ENCODE peak calls at places on chromosome 14, in seven cellular contexts. Q, E, X, K, T, F and V are unnamed samples. For H3K9me3, the result is how much of the 10 kb centered on the place peaks cover.

GRCh38 chr14:78835052-78835451 is 664.9 kb downstream of the NRXN3 start:
- DNase-seq in Q (no peak), E (no peak), X (no peak), K (no peak), T (no peak), F (no peak), V (no peak)

GRCh38 chr14:61376314-61376713 is 54.9 kb downstream of the PRKCH start:
- DNase-seq in Q (no peak), E (no peak), X (no peak), K (no peak), T (no peak), F (no peak), V (no peak)

GRCh38 chr14:97713023-97713422 is 915.8 kb downstream of the VRK1 start:
- DNase-seq in Q (no peak), E (no peak), X (peak), K (no peak), T (no peak), F (no peak), V (no peak)

GRCh38 chr14:51342226-51342625 is 102.2 kb downstream of the TMX1 start:
- DNase-seq in Q (no peak), E (no peak), X (no peak), K (no peak), T (no peak), F (no peak), V (no peak)

GRCh38 chr14:99790978-99791376 is 2.2 kb upstream of the EML1 start:
- DNase-seq in Q (peak), E (no peak), X (no peak), K (no peak), T (no peak), F (peak), V (no peak)

GRCh38 chr14:94631536-94632304 is 19.5 kb downstream of the SERPINA3 start:
- DNase-seq in Q (no peak), E (no peak), X (no peak), K (no peak), T (no peak), F (peak), V (no peak)

GRCh38 chr14:79997509-79998210 is 213.6 kb downstream of the DIO2 start:
- DNase-seq in Q (no peak), E (no peak), X (no peak), K (no peak), T (no peak), F (no peak), V (no peak)

GRCh38 chr14:87615822-87616679 is 376.9 kb downstream of the GALC start:
- DNase-seq in Q (peak), E (peak), X (peak), K (no peak), T (peak), F (no peak), V (no peak)

GRCh38 chr14:100140452-100141132 is 18.9 kb downstream of the DEGS2 start:
- DNase-seq in Q (no peak), E (no peak), X (no peak), K (no peak), T (peak), F (no peak), V (no peak)

GRCh38 chr14:106488293-106488692 is 961.9 kb downstream of the TMEM121 start:
- DNase-seq in Q (no peak), E (no peak), X (no peak), K (no peak), T (no peak), F (no peak), V (no peak)

GRCh38 chr14:106518054-106518943 is 991.9 kb downstream of the TMEM121 start:
- DNase-seq in Q (peak), E (no peak), X (no peak), K (no peak), T (peak), F (no peak), V (peak)

GRCh38 chr14:100400115-100400514 is 77.0 kb downstream of the SLC25A47 start:
- DNase-seq in Q (peak), E (no peak), X (no peak), K (no peak), T (no peak), F (no peak), V (no peak)

GRCh38 chr14:31092160-31092708 is 66.1 kb upstream of the STRN3 start:
- DNase-seq in Q (no peak), E (no peak), X (no peak), K (no peak), T (no peak), F (no peak), V (no peak)

GRCh38 chr14:89303452-89304435 is 113.3 kb downstream of the FOXN3 start:
- DNase-seq in Q (no peak), E (peak), X (no peak), K (peak), T (no peak), F (no peak), V (no peak)

GRCh38 chr14:68790656-68791077 is 2.2 kb downstream of the ZFP36L1 start:
- DNase-seq in Q (no peak), E (no peak), X (no peak), K (peak), T (no peak), F (no peak), V (peak)

GRCh38 chr14:55536208-55536708 is 43.7 kb upstream of the KTN1 start:
- DNase-seq in Q (no peak), E (no peak), X (no peak), K (no peak), T (no peak), F (no peak), V (no peak)

GRCh38 chr14:41295734-41296133 is 310.9 kb upstream of the LRFN5 start:
- DNase-seq in Q (no peak), E (no peak), X (no peak), K (no peak), T (no peak), F (no peak), V (no peak)

GRCh38 chr14:41302776-41303175 is 303.9 kb upstream of the LRFN5 start:
- DNase-seq in Q (no peak), E (no peak), X (no peak), K (no peak), T (no peak), F (no peak), V (no peak)

GRCh38 chr14:41299924-41300323 is 306.8 kb upstream of the LRFN5 start:
- DNase-seq in Q (no peak), E (no peak), X (no peak), K (no peak), T (no peak), F (no peak), V (no peak)

GRCh38 chr14:41303506-41303905 is 303.2 kb upstream of the LRFN5 start:
- DNase-seq in Q (no peak), E (no peak), X (no peak), K (no peak), T (no peak), F (no peak), V (no peak)

GRCh38 chr14:41297961-41298690 is 308.6 kb upstream of the LRFN5 start:
- DNase-seq in Q (no peak), E (no peak), X (no peak), K (no peak), T (no peak), F (no peak), V (no peak)
- H3K9me3 ChIP-seq in Q (under half), E (under half), X (under half), K (under half), T (under half), F (under half), V (under half)

DNA sequence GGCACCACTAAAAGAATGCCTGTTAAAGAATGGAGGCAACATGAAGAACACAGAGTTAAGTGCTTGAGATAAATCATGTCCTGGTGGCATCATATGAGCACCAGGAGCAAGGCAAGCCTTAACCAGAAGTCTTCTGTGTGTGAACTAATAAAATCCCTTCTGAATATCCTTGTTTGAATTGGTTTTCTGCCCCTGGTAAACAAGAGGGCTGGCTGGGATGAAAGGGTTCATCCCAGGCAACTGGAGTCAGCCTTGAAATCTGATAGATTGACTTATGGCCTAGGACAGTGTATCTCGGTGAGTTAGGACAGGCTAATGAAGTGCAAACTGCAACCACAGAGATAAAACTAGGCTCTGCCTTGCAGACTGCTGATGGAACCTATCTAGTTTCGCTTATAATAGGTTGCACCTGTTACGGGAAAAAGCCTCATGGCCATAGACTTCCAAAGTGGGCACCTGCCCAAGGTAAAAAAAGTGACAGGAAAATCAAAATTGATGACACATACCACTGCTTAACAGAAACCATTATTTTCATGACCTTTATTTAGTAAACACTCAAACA is 451.9 kb upstream of the NOVA1 start:
- DNase-seq in Q (no peak), E (no peak), X (no peak), K (no peak), T (no peak), F (no peak), V (no peak)
- H3K9me3 ChIP-seq in Q (under half), E (under half), X (under half), K (under half), T (under half), F (under half), V (under half)

GRCh38 chr14:20195911-20196310 is 5.2 kb downstream of the OR11G2 start:
- DNase-seq in Q (no peak), E (no peak), X (no peak), K (no peak), T (no peak), F (no peak), V (no peak)
- H3K9me3 ChIP-seq in Q (under half), E (under half), X (under half), K (under half), T (under half), F (under half), V (under half)

DNA sequence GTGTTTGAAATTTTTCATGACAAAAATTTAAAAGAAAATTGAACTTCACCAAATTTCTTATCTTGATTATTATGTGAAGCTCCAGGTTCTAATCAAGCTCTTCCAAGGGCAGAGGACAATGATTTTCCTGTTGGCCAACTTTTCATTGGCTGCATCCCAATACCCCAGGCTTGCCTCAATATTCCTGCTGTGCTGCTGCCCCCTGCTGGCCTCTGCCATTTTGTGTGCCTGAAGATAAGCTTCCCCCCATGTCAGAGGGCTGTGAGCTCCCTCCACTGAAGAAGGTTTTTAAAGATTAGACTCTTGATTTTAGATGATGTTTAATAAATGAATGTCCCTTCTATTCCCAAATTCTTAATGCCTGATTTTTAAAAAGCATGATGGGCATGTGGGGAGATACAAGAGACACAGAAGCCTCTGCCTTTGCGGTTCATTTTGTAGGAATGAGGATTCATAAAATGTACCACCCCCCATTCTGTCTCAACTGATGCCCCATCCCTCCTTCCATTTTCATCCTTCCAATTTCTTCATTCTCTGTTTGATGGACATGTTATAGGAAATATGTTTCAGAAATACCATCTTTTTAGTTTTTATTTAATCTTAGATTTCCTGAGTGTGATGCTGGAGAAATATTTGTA is 76.7 kb upstream of the RGS6 start:
- DNase-seq in Q (peak), E (peak), X (peak), K (peak), T (peak), F (peak), V (peak)
- H3K9me3 ChIP-seq in Q (under half), E (under half), X (under half), K (under half), T (under half), F (under half), V (under half)

GRCh38 chr14:43001729-43002128 is 1395.1 kb downstream of the LRFN5 start:
- DNase-seq in Q (no peak), E (no peak), X (no peak), K (no peak), T (no peak), F (no peak), V (no peak)

GRCh38 chr14:43003845-43004244 is 1397.2 kb downstream of the LRFN5 start:
- DNase-seq in Q (no peak), E (no peak), X (peak), K (no peak), T (no peak), F (no peak), V (no peak)

DNA sequence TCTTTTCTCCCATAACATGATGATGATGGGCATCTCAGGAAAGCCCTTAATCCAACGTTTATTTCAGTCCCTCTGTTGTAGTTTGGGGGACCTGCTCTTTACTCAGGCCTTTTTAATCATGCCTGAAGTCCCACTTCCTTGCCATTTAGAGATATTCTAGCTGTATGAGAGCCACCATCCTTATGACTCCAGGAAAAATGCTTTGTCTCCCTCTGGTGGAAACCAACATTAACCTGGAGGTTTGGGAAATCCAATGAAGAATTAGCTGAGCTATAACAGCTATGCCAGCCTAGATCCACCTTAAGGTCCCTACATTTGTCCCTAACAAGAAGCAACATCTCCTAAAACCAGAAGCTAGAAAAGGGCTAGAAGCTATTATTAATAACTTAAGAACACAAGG is 1399.1 kb downstream of the LRFN5 start:
- DNase-seq in Q (no peak), E (no peak), X (no peak), K (no peak), T (no peak), F (no peak), V (no peak)
- H3K9me3 ChIP-seq in Q (under half), E (under half), X (under half), K (under half), T (under half), F (under half), V (under half)

DNA sequence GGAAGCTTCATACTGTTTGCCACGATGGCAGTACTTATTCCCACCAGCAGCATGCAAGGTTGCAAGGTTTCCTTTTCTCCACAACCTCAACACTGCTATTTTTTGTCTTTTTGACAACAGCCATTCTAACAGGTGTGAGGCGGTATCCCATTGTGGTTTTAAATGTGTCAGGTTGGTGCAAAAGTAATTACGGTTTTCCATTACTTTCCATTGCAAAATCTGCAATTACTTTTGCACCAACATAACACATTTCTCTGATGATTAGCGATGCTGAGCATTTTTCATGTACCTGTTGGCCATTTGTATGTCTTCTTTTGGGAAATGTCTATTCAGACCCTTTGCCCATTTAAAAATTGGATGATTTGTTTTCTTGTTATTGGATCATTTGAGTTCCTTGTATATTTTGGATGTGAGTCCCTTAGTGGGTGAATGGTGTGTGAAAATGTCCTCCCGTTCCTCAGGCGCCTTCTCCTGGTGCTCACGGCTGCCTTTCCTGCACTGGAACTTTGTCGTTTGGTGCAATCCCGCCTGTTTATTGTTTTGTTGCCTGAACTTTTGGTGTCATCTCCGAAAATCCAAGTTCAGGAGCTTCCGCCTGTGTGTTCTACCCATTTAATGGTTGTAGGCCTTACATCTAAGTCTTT is 213.6 kb downstream of the KIF26A start:
- DNase-seq in Q (no peak), E (no peak), X (no peak), K (peak), T (no peak), F (no peak), V (no peak)
- H3K9me3 ChIP-seq in Q (under half), E (under half), X (under half), K (under half), T (under half), F (under half), V (under half)

GRCh38 chr14:48672506-48672905 is 913.7 kb downstream of the RPS29 start:
- DNase-seq in Q (no peak), E (no peak), X (no peak), K (no peak), T (no peak), F (no peak), V (no peak)

GRCh38 chr14:48665077-48665784 is 920.9 kb downstream of the RPS29 start:
- DNase-seq in Q (no peak), E (no peak), X (no peak), K (no peak), T (no peak), F (no peak), V (no peak)

DNA sequence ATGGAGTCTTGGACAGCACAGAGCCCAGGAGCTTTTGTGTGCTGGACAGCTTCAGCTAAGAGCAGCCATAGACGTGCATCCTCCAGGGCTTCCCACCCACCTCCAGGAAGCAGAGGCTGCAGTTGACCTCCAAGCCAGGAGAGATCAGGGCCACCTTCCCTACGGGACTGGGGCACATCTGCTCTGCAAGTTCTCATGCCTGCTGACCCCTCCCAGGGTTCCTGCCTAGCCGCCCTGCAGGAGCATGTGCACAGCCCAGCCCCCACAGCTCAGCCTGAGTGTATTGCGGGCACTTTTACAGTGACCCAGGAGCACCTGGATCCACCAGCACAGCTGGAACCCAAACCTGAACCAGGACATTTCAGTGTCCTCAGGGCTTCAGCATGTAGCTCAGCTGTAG is 915.2 kb downstream of the RPS29 start:
- DNase-seq in Q (no peak), E (no peak), X (no peak), K (no peak), T (no peak), F (no peak), V (no peak)
- H3K9me3 ChIP-seq in Q (under half), E (under half), X (under half), K (under half), T (under half), F (under half), V (under half)

DNA sequence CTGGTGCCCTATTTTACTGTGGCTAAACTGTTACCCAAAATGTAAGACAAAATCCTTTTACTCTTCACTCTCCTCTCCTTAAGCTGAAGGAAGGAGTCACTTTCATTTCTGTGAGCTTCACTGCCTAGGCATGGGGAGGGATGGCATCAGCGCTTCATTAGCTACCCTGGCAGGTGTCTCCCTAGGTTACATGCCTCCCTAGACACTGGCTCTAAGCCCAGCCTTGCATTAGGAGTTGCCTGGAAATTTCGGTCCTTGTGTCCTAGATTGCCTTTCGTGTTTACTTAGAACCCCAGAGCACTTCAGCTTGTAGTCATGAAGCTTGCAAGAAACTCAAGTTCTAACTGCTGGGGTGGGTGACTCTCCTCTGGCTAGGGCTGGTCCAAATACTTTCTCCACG is 520.5 kb upstream of the STXBP6 start:
- DNase-seq in Q (no peak), E (no peak), X (no peak), K (no peak), T (no peak), F (no peak), V (no peak)
- H3K9me3 ChIP-seq in Q (under half), E (under half), X (under half), K (under half), T (under half), F (under half), V (under half)

GRCh38 chr14:20179880-20180279 is 10.8 kb upstream of the OR11G2 start:
- DNase-seq in Q (no peak), E (no peak), X (no peak), K (no peak), T (no peak), F (no peak), V (no peak)

GRCh38 chr14:20176330-20176729 is 14.4 kb upstream of the OR11G2 start:
- DNase-seq in Q (no peak), E (no peak), X (no peak), K (no peak), T (no peak), F (no peak), V (no peak)

GRCh38 chr14:20177433-20177974 is 13.2 kb upstream of the OR11G2 start:
- DNase-seq in Q (no peak), E (no peak), X (no peak), K (no peak), T (peak), F (no peak), V (no peak)

GRCh38 chr14:20184181-20184580 is 6.5 kb upstream of the OR11G2 start:
- DNase-seq in Q (no peak), E (no peak), X (no peak), K (no peak), T (no peak), F (no peak), V (no peak)

DNA sequence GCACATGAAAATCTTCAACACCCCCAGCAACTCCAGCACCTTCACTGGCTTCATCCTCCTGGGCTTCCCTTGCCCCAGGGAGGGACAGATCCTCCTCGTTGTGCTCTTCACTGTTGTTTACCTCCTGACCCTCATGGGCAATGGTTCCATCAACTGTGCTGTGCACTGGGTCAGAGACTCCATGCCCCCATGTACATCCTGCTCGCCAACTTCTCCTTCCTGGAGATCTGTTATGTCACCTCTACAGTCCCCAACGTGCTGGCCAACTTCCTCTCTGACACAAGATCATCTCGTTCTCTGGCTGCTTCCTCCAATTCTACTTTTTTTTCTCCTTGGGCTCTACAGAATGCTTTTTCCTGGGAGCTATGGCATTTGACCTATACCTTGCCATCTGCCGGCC is 11.5 kb upstream of the OR11G2 start:
- DNase-seq in Q (no peak), E (no peak), X (no peak), K (no peak), T (no peak), F (no peak), V (no peak)
- H3K9me3 ChIP-seq in Q (under half), E (under half), X (under half), K (under half), T (under half), F (under half), V (under half)

GRCh38 chr14:27672047-27672446 is 1074.2 kb upstream of the NOVA1 start:
- DNase-seq in Q (no peak), E (no peak), X (no peak), K (no peak), T (no peak), F (no peak), V (no peak)
- H3K9me3 ChIP-seq in Q (under half), E (under half), X (under half), K (under half), T (under half), F (under half), V (under half)